ENCODE peak calls at places on chromosomes 2 and 18, in five cellular contexts. Q is NCI-H774, J is RWPE1, F is GM03348, O is COR-L47. P is an unnamed sample.

GRCh38 chr2:222703866-222704265 is 32.4 kb downstream of the MOGAT1 start:
- DNase-seq in Q (no peak), J (no peak), F (peak; percentile 47), O (no peak), P (peak; percentile 27)

GRCh38 chr2:64952896-64953482 is 36.2 kb upstream of the SLC1A4 start:
- DNase-seq in Q (no peak), J (peak; percentile 48), F (no peak), O (no peak), P (peak; percentile 91)

GRCh38 chr2:105409717-105410116 is 10.9 kb upstream of the FHL2 start:
- DNase-seq in Q (no peak), J (peak; percentile 95), F (peak; percentile 92), O (no peak), P (peak; percentile 14)

GRCh38 chr18:3902676-3903075 is 452.7 kb downstream of the TGIF1 start:
- DNase-seq in Q (no peak), J (no peak), F (no peak), O (no peak), P (peak; percentile 40)

GRCh38 chr2:195561205-195562032 is 95.6 kb upstream of the SLC39A10 start:
- DNase-seq in Q (no peak), J (peak; percentile 51), F (peak; percentile 77), O (no peak), P (peak; percentile 93)

GRCh38 chr2:224513991-224514390 is 71.2 kb downstream of the CUL3 start:
- DNase-seq in Q (no peak), J (no peak), F (peak; percentile 17), O (no peak), P (no peak)

GRCh38 chr2:20607446-20607845 is 43.5 kb downstream of the HS1BP3 start:
- DNase-seq in Q (no peak), J (no peak), F (no peak), O (no peak), P (no peak)

GRCh38 chr2:66481100-66481549 is 46.2 kb downstream of the MEIS1 start:
- DNase-seq in Q (no peak), J (no peak), F (peak; percentile 4), O (no peak), P (peak; percentile 43)

GRCh38 chr2:160109939-160110673 is 47.7 kb upstream of the PLA2R1 start:
- DNase-seq in Q (peak; percentile 19), J (no peak), F (peak; percentile 88), O (peak; percentile 31), P (peak; percentile 93)

GRCh38 chr2:205654878-205655601 is 27.3 kb upstream of the NRP2 start:
- DNase-seq in Q (no peak), J (peak; percentile 45), F (peak; percentile 43), O (no peak), P (peak; percentile 45)

GRCh38 chr2:238848941-238849853 is 1.3 kb downstream of the TWIST2 start:
- DNase-seq in Q (no peak), J (no peak), F (no peak), O (no peak), P (peak; percentile 41)

GRCh38 chr2:68837164-68837860 is 33.9 kb downstream of the BMP10 start:
- DNase-seq in Q (no peak), J (no peak), F (no peak), O (peak; percentile 10), P (peak; percentile 64)

GRCh38 chr2:239152916-239153305 is 247.9 kb downstream of the HDAC4 start:
- DNase-seq in Q (no peak), J (no peak), F (no peak), O (no peak), P (no peak)

GRCh38 chr2:233867993-233868532 is at the start of gene MSL3B:
- DNase-seq in Q (peak; percentile 75), J (peak; percentile 72), F (peak; percentile 92), O (peak; percentile 8), P (peak; percentile 61)

GRCh38 chr2:20444113-20444992 is 2.5 kb upstream of the RHOB start:
- DNase-seq in Q (no peak), J (no peak), F (peak; percentile 64), O (no peak), P (peak; percentile 79)

GRCh38 chr2:98846041-98846440 is 90.0 kb downstream of the CRACDL start:
- DNase-seq in Q (no peak), J (no peak), F (no peak), O (no peak), P (peak; percentile 43)

GRCh38 chr2:396903-397302 is 109.0 kb upstream of the ALKAL2 start:
- DNase-seq in Q (no peak), J (no peak), F (no peak), O (no peak), P (no peak)

GRCh38 chr2:241121008-241121407 is 18.9 kb upstream of the MTERF4 start:
- DNase-seq in Q (no peak), J (no peak), F (no peak), O (no peak), P (peak; percentile 76)

GRCh38 chr18:47911877-47912276 is 18.6 kb downstream of the SMAD2 start:
- DNase-seq in Q (no peak), J (no peak), F (no peak), O (no peak), P (no peak)

GRCh38 chr2:217990791-217991465 is 11.9 kb downstream of the TNS1 start:
- DNase-seq in Q (no peak), J (no peak), F (no peak), O (no peak), P (no peak)

GRCh38 chr2:191888400-191889166 is 41.7 kb upstream of the CAVIN2 start:
- DNase-seq in Q (no peak), J (no peak), F (no peak), O (no peak), P (no peak)

GRCh38 chr2:240800241-240800640 is 19.8 kb downstream of the KIF1A start:
- DNase-seq in Q (no peak), J (no peak), F (no peak), O (no peak), P (peak; percentile 17)

GRCh38 chr18:72820571-72820970 is 47.2 kb downstream of the NETO1 start:
- DNase-seq in Q (no peak), J (no peak), F (no peak), O (no peak), P (no peak)

GRCh38 chr18:2148823-2149222 is 422.5 kb downstream of the METTL4 start:
- DNase-seq in Q (no peak), J (no peak), F (no peak), O (no peak), P (no peak)

GRCh38 chr2:161681043-161681442 is 56.8 kb downstream of the SLC4A10 start:
- DNase-seq in Q (no peak), J (peak; percentile 65), F (peak; percentile 21), O (no peak), P (peak; percentile 10)

GRCh38 chr2:144117079-144117478 is 402.8 kb downstream of the ZEB2 start:
- DNase-seq in Q (no peak), J (no peak), F (no peak), O (no peak), P (no peak)

GRCh38 chr2:69164379-69164778 is 151.4 kb downstream of the ANTXR1 start:
- DNase-seq in Q (no peak), J (no peak), F (peak; percentile 60), O (no peak), P (peak; percentile 79)

GRCh38 chr18:67402543-67402942 is 114.0 kb downstream of the DSEL start:
- DNase-seq in Q (no peak), J (no peak), F (peak; percentile 51), O (no peak), P (peak; percentile 79)

GRCh38 chr2:175837046-175837445 is 165.0 kb downstream of the LNPK start:
- DNase-seq in Q (no peak), J (no peak), F (peak; percentile 85), O (no peak), P (peak; percentile 59)

GRCh38 chr2:144552821-144553220 is 32.9 kb upstream of the ZEB2 start:
- DNase-seq in Q (no peak), J (no peak), F (no peak), O (no peak), P (no peak)

GRCh38 chr18:3093624-3094354 is 80.8 kb upstream of the LPIN2 start:
- DNase-seq in Q (no peak), J (no peak), F (no peak), O (peak; percentile 97), P (no peak)

GRCh38 chr2:165328272-165328671 is 89.1 kb downstream of the SCN2A start:
- DNase-seq in Q (no peak), J (no peak), F (no peak), O (no peak), P (no peak)

GRCh38 chr18:44246001-44246400 is 434.7 kb upstream of the SETBP1 start:
- DNase-seq in Q (no peak), J (no peak), F (no peak), O (no peak), P (peak; percentile 27)